ENCODE peak calls at places on chromosomes 12 and 14, in five cellular contexts. U, M, S, B and H are unnamed samples.
A peak's percentile ranks its signal among the peaks of the same experiment; 100 is the strongest.

GRCh38 chr12:94832780-94833760 is 170.4 kb downstream of the NDUFA12 start:
- DNase-seq in U (no peak), M (peak; percentile 20), S (peak; percentile 58), B (peak; percentile 17), H (no peak)

GRCh38 chr12:52006726-52007157 is at the start of gene TAMALIN:
- DNase-seq in U (peak; percentile 62), M (peak; percentile 75), S (no peak), B (peak; percentile 83), H (peak; percentile 94)

GRCh38 chr12:15001733-15002471 is 29.1 kb downstream of the PDE6H start:
- DNase-seq in U (no peak), M (peak; percentile 85), S (peak; percentile 54), B (peak; percentile 64), H (peak; percentile 73)

GRCh38 chr12:55686366-55687010 is 21.2 kb downstream of the ITGA7 start:
- DNase-seq in U (no peak), M (no peak), S (no peak), B (no peak), H (no peak)

GRCh38 chr12:69368171-69368570 is 8.6 kb downstream of the YEATS4 start:
- DNase-seq in U (no peak), M (no peak), S (no peak), B (no peak), H (no peak)

GRCh38 chr12:42315108-42315507 is 10.8 kb downstream of the ZCRB1 start:
- DNase-seq in U (no peak), M (no peak), S (no peak), B (no peak), H (no peak)

GRCh38 chr12:76329163-76329562 is 19.1 kb downstream of the BBS10 start:
- DNase-seq in U (no peak), M (no peak), S (no peak), B (no peak), H (no peak)

GRCh38 chr14:71236430-71236829 is 329.2 kb downstream of the PCNX1 start:
- DNase-seq in U (no peak), M (no peak), S (no peak), B (no peak), H (no peak)

GRCh38 chr12:467591-467990 is 7.9 kb downstream of the B4GALNT3 start:
- DNase-seq in U (no peak), M (no peak), S (no peak), B (no peak), H (no peak)

GRCh38 chr14:89576132-89576923 is 159.3 kb upstream of the FOXN3 start:
- DNase-seq in U (no peak), M (no peak), S (no peak), B (no peak), H (no peak)

GRCh38 chr14:104223101-104223809 is 84.9 kb downstream of the KIF26A start:
- DNase-seq in U (no peak), M (no peak), S (peak; percentile 47), B (peak; percentile 80), H (peak; percentile 67)

GRCh38 chr14:85024931-85025330 is 505.0 kb upstream of the FLRT2 start:
- DNase-seq in U (no peak), M (no peak), S (no peak), B (no peak), H (no peak)

GRCh38 chr14:96648506-96649326 is 146.5 kb downstream of the PAPOLA start:
- DNase-seq in U (no peak), M (no peak), S (peak; percentile 34), B (no peak), H (no peak)

GRCh38 chr12:13258212-13258611 is 61.7 kb downstream of the EMP1 start:
- DNase-seq in U (no peak), M (no peak), S (no peak), B (no peak), H (no peak)

GRCh38 chr12:19689801-19690472 is 250.6 kb downstream of the AEBP2 start:
- DNase-seq in U (no peak), M (no peak), S (no peak), B (no peak), H (no peak)

GRCh38 chr14:96508900-96509299 is 6.7 kb downstream of the PAPOLA start:
- DNase-seq in U (no peak), M (no peak), S (no peak), B (no peak), H (no peak)

GRCh38 chr12:7012024-7012607 is 6.2 kb downstream of the LPCAT3 start:
- DNase-seq in U (no peak), M (no peak), S (no peak), B (no peak), H (no peak)

GRCh38 chr14:55448146-55448614 is 7.8 kb upstream of the TBPL2 start:
- DNase-seq in U (no peak), M (peak; percentile 43), S (no peak), B (no peak), H (no peak)

GRCh38 chr12:6850796-6851152 is 312 bp downstream of the CDCA3 start:
- DNase-seq in U (no peak), M (no peak), S (no peak), B (no peak), H (peak; percentile 90)

GRCh38 chr12:31019561-31020308 is 53.9 kb upstream of the DDX11 start:
- DNase-seq in U (no peak), M (no peak), S (no peak), B (no peak), H (peak; percentile 59)

GRCh38 chr14:68627868-68628604 is 164.8 kb downstream of the ZFP36L1 start:
- DNase-seq in U (no peak), M (no peak), S (peak; percentile 91), B (no peak), H (peak; percentile 89)

GRCh38 chr12:111687255-111687654 is 1.4 kb downstream of the ACAD10 start:
- DNase-seq in U (no peak), M (no peak), S (no peak), B (no peak), H (no peak)

GRCh38 chr14:96145116-96145864 is 59.3 kb upstream of the BDKRB2 start:
- DNase-seq in U (no peak), M (no peak), S (peak; percentile 7), B (no peak), H (no peak)

GRCh38 chr12:118356809-118357326 is 15.8 kb downstream of the TAOK3 start:
- DNase-seq in U (no peak), M (no peak), S (no peak), B (no peak), H (no peak)

GRCh38 chr14:106564058-106564643 is 1037.8 kb downstream of the TMEM121 start:
- DNase-seq in U (no peak), M (no peak), S (peak; percentile 49), B (no peak), H (peak; percentile 84)

GRCh38 chr14:105168093-105168420 is 519 bp downstream of the JAG2 start:
- DNase-seq in U (no peak), M (no peak), S (no peak), B (no peak), H (no peak)

GRCh38 chr14:90722590-90722989 is 93.6 kb downstream of the TTC7B start:
- DNase-seq in U (no peak), M (no peak), S (no peak), B (no peak), H (no peak)

GRCh38 chr12:49763006-49763591 is 21.7 kb downstream of the TMBIM6 start:
- DNase-seq in U (peak; percentile 67), M (peak; percentile 60), S (peak; percentile 92), B (peak; percentile 39), H (peak; percentile 91)

GRCh38 chr12:45259732-45260480 is 44.0 kb downstream of the ANO6 start:
- DNase-seq in U (no peak), M (no peak), S (no peak), B (no peak), H (no peak)

GRCh38 chr14:34872822-34873590 is 2.2 kb downstream of the BAZ1A start:
- DNase-seq in U (no peak), M (peak; percentile 51), S (no peak), B (peak; percentile 17), H (no peak)

GRCh38 chr12:14394317-14395058 is 29.0 kb downstream of the ATF7IP start:
- DNase-seq in U (no peak), M (peak; percentile 26), S (no peak), B (no peak), H (no peak)

GRCh38 chr12:56338643-56339422 is at the start of gene IL23A:
- DNase-seq in U (no peak), M (no peak), S (peak; percentile 74), B (no peak), H (peak; percentile 79)

GRCh38 chr14:100784523-100785337 is 41.2 kb upstream of the MEG3 start:
- DNase-seq in U (no peak), M (no peak), S (no peak), B (no peak), H (peak; percentile 69)

GRCh38 chr12:32230607-32230982 is 123.9 kb downstream of the BICD1 start:
- DNase-seq in U (no peak), M (no peak), S (no peak), B (no peak), H (no peak)

GRCh38 chr12:19546611-19547162 is 107.4 kb downstream of the AEBP2 start:
- DNase-seq in U (no peak), M (no peak), S (no peak), B (peak; percentile 17), H (no peak)

GRCh38 chr14:65770681-65771080 is 358.2 kb downstream of the FUT8 start:
- DNase-seq in U (no peak), M (no peak), S (no peak), B (no peak), H (no peak)

GRCh38 chr12:124727244-124727673 is 136.4 kb downstream of the SCARB1 start:
- DNase-seq in U (peak; percentile 55), M (peak; percentile 73), S (no peak), B (no peak), H (peak; percentile 92)

GRCh38 chr14:59184396-59184795 is 4.1 kb upstream of the DAAM1 start:
- DNase-seq in U (no peak), M (no peak), S (no peak), B (no peak), H (no peak)
- H3K27ac ChIP-seq in U (no peak overlapping the region), M (peak overlapping the region; percentile 48), S (no peak overlapping the region), B (no peak overlapping the region), H (no peak overlapping the region)

GRCh38 chr14:39035336-39035735 is 67.7 kb downstream of the SEC23A start:
- DNase-seq in U (no peak), M (no peak), S (no peak), B (no peak), H (no peak)
- H3K36me3 ChIP-seq in U (no peaks in the 10 kb centered on the region), M (no peaks in the 10 kb centered on the region), S (peaks cover 34% of the 10 kb centered on the region), B (no peaks in the 10 kb centered on the region), H (peaks cover 54% of the 10 kb centered on the region)

GRCh38 chr12:71685961-71686657 is at the start of gene TMEM19:
- DNase-seq in U (peak; percentile 74), M (peak; percentile 85), S (peak; percentile 86), B (peak; percentile 82), H (peak; percentile 98)
- TF ChIP-seq POLR2A in U (peak; percentile 15), M (peak; percentile 49), S (peak; percentile 90), B (peak; percentile 9), H (no peak)

DNA sequence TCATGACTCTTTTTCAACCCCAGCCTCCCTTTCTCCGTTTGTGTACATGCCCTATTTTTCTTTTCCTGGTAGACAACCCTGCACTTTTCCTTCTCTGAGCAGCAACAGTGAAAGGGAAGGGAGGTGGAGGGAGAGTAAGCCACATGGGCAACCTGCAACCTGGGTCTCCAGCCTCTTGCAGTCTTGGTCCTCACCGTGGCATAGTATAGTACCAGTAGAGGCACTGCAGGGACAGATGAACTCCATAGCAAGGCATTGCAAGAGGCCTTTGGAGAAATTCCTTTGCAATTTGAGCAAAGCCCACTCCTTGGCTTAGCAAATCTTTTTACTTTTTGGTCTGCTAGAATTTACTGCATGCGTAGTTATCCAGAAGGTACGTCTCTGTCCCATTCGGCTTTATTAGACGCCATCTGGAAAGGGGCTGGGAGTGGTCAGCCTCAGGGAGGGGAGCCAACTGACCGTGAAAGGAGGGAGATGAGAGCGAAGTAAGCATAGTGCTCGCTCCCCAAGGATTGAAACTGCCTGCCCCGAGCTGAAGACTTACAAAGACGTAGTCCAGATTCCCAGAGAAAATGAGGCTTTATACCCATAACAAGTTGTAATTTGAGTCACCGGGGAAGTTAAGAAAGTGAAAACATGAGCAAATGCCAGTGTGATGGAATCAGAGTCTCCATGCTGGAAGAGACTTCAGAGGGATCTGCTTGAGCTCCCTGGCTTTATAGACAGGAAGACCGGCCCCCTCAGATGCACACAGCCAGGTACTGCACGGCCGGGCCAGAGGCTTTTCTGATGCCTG is 331.9 kb downstream of the CACNA1C start:
- DNase-seq in U (no peak), M (peak; percentile 72), S (no peak), B (no peak), H (no peak)
- H3K27ac ChIP-seq in U (peak overlapping the region; percentile 73), M (peak overlapping the region; percentile 87), S (no peak overlapping the region), B (no peak overlapping the region), H (no peak overlapping the region)